ENCODE peak calls at places on chromosomes 5 and 9, in five cellular contexts. O, C, J, V and Y are unnamed samples.

GRCh38 chr9:115681599-115681998 is 472.0 kb upstream of the PAPPA start:
- DNase-seq in O (no peak), V (no peak), J (no peak), C (no peak), Y (no peak)

GRCh38 chr9:115042781-115043509 is 75.0 kb downstream of the TNC start:
- DNase-seq in V (no peak), J (no peak), C (no peak), O (no peak), Y (no peak)

GRCh38 chr5:125487231-125487630 is 740.8 kb upstream of the ZNF608 start:
- DNase-seq in J (no peak), V (no peak), O (no peak), C (no peak), Y (no peak)

GRCh38 chr5:89694026-89694540 is 715.5 kb downstream of the CETN3 start:
- DNase-seq in C (no peak), J (no peak), V (no peak), O (no peak), Y (no peak)

GRCh38 chr5:159041754-159042153 is 58.0 kb downstream of the EBF1 start:
- DNase-seq in V (no peak), C (no peak), J (no peak), O (no peak), Y (no peak)

GRCh38 chr9:5438301-5439162 is 807 bp upstream of the PLGRKT start:
- DNase-seq in C (no peak), J (no peak), O (no peak), V (no peak), Y (no peak)

GRCh38 chr5:122565331-122565730 is 209.5 kb upstream of the SNX2 start:
- DNase-seq in J (no peak), V (no peak), C (no peak), O (no peak), Y (no peak)

GRCh38 chr9:14159440-14160222 is 154.3 kb downstream of the NFIB start:
- DNase-seq in V (no peak), O (no peak), J (no peak), C (no peak), Y (no peak)

GRCh38 chr5:103243665-103244064 is 14.9 kb upstream of the MACIR start:
- DNase-seq in V (no peak), C (no peak), O (no peak), J (no peak), Y (no peak)

GRCh38 chr9:22054076-22054475 is 45.0 kb upstream of the CDKN2B start:
- DNase-seq in C (no peak), O (no peak), J (no peak), V (no peak), Y (no peak)

GRCh38 chr9:98372077-98372812 is 116.8 kb upstream of the TBC1D2 start:
- DNase-seq in J (no peak), O (no peak), C (no peak), V (no peak), Y (no peak)

GRCh38 chr9:3719286-3719685 is 193.5 kb upstream of the RFX3 start:
- DNase-seq in J (no peak), O (no peak), V (no peak), C (no peak), Y (no peak)

GRCh38 chr5:120457839-120458507 is 6.1 kb upstream of the PRR16 start:
- DNase-seq in O (peak; percentile 81), J (peak; percentile 13), V (peak; percentile 59), C (peak; percentile 46), Y (peak; percentile 12)

GRCh38 chr5:1028481-1029269 is 20.1 kb downstream of the NKD2 start:
- DNase-seq in V (no peak), C (no peak), O (peak; percentile 10), J (no peak), Y (no peak)

GRCh38 chr5:10432059-10433008 is 9.3 kb upstream of the ROPN1L start:
- DNase-seq in V (no peak), J (no peak), O (no peak), C (no peak), Y (no peak)

GRCh38 chr9:121944741-121945191 is 148.3 kb downstream of the TTLL11 start:
- DNase-seq in C (no peak), V (no peak), J (no peak), O (no peak), Y (no peak)

GRCh38 chr5:78785454-78785853 is 136.9 kb upstream of the LHFPL2 start:
- DNase-seq in O (no peak), J (no peak), V (no peak), C (no peak), Y (no peak)

GRCh38 chr9:132372177-132373095 is 17.6 kb upstream of the SETX start:
- DNase-seq in V (no peak), O (no peak), J (no peak), C (no peak), Y (peak; percentile 33)

GRCh38 chr5:171992305-171992704 is 14.1 kb downstream of the FBXW11 start:
- DNase-seq in J (no peak), O (no peak), V (no peak), C (no peak), Y (no peak)

GRCh38 chr5:103271570-103272289 is 13.2 kb downstream of the MACIR start:
- DNase-seq in O (no peak), C (no peak), V (no peak), J (no peak), Y (no peak)

GRCh38 chr9:108162664-108163063 is 673.1 kb upstream of the KLF4 start:
- DNase-seq in V (no peak), J (no peak), O (no peak), C (no peak), Y (no peak)

GRCh38 chr5:138874771-138875628 is at the start of gene LRRTM2:
- DNase-seq in J (no peak), C (no peak), O (no peak), V (no peak), Y (no peak)

GRCh38 chr5:140261403-140262171 is 41.3 kb downstream of the PFDN1 start:
- DNase-seq in V (peak; percentile 79), J (no peak), O (no peak), C (peak; percentile 85), Y (peak; percentile 84)

GRCh38 chr9:34405719-34406118 is 29.0 kb upstream of the MYORG start:
- DNase-seq in C (no peak), J (no peak), O (no peak), V (no peak), Y (no peak)

GRCh38 chr9:37740128-37740527 is 13.5 kb upstream of the TRMT10B start:
- DNase-seq in O (no peak), C (no peak), J (no peak), V (no peak), Y (no peak)

GRCh38 chr9:87812375-87813118 is 70.1 kb upstream of the SPATA31E1 start:
- DNase-seq in J (no peak), V (no peak), O (peak; percentile 49), C (peak; percentile 4), Y (peak; percentile 40)
- TF ChIP-seq SP1 in J (no peak), V (no peak), O (no peak), C (no peak), Y (no peak)

DNA sequence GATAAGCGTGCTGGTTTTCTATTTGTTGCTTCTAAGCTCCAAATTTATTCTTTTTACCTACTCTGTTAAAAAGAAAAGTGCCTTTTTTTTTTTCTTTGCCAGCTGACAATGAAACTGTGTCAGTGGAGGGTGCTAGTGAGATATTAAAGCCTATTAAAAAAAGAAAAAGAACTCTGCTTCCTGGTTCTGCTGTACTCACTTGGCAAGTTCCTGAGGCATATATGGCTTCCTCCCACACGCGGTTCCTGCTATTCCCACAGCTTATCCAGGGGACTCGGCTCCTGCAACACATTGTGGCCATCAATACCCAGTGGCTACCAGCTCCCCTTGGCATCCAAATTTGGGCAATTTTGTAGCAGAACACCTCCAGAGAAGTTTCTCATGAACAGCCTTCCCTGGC is 1977.7 kb upstream of the CDH9 start:
- DNase-seq in J (no peak), V (no peak), C (no peak), O (no peak), Y (no peak)
- TF ChIP-seq SP1 in J (no peak), V (no peak), C (no peak), O (no peak), Y (no peak)

DNA sequence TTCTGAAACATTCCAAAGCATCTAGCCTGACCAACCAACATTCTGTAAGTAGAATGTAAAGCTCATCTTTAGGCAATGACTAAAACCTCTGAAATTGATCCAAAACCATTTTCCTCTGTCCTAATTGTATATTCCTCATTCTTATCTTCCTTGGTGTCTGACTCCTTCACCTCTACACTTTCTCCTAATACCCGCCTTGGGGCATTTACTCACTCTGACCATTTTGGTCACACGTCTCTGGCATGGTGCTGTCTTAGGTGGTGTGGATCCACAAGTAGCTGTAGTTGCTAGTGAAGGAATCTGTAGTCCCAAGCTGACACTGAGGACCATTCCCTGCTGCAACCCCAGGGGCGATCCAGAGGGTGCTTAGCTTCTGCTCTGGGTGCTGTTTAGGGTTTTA is 40.8 kb upstream of the LMNB1 start:
- DNase-seq in J (no peak), C (no peak), O (no peak), V (no peak), Y (no peak)
- TF ChIP-seq SP1 in J (no peak), C (no peak), O (no peak), V (no peak), Y (no peak)

DNA sequence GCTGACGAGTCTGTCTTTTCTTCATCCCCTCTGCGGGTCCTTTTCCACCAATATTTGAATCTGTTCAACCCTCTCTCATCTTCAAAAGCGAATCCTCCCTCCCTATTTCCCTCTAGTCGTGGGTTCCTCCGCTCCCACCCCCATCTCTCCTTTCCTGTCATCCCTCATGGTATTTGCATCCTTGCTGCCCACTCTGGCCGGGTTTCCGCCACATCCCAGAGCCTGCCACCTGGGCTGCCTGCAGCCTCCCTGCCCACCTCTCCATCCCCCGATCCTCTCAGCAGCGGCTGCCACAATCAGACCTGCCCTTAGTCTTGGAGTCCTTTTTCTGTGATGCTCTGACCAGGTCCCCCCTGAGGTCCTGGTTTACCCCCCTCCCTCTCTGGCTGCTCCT is 44.9 kb downstream of the JADE2 start:
- DNase-seq in O (no peak), V (no peak), C (no peak), J (no peak), Y (no peak)
- TF ChIP-seq SP1 in O (no peak), V (no peak), C (no peak), J (no peak), Y (no peak)

GRCh38 chr5:146919304-146919703 is 40.7 kb upstream of the PPP2R2B start:
- DNase-seq in V (no peak), C (no peak), O (peak; percentile 58), J (no peak), Y (no peak)
- TF ChIP-seq SP1 in V (no peak), C (no peak), O (no peak), J (peak; percentile 60), Y (no peak)

DNA sequence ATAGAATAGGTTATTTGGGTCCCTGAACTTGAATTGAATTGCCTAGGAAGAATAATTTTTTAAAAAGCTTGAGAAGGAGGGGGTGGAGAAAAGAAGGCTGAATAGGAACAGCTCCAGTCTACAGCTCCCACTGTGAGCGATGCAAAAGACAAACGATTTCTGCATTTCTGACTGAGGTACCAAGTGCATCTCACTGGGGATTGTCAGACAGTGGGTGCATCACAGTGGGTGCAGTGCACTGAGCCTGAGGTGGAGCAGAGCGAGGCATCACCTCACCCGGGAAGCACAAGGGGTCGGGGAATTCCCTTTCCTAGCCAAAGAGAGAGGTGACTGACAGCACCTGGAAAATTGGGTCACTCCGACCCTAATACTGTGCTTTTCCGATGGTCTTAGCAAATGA is 782.2 kb upstream of the RGMB start:
- DNase-seq in C (no peak), J (no peak), O (no peak), V (no peak), Y (no peak)
- TF ChIP-seq SP1 in C (no peak), J (no peak), O (no peak), V (no peak), Y (no peak)

GRCh38 chr9:128929560-128929959 is 8.8 kb downstream of the PHYHD1 start:
- DNase-seq in O (no peak), J (no peak), V (no peak), C (no peak), Y (no peak)
- TF ChIP-seq SP1 in O (no peak), J (no peak), V (no peak), C (no peak), Y (no peak)